ENCODE peak calls at places on chromosome 1, in four cellular contexts. N is GM04503, T is glutamatergic neuron, K is iris pigment epithelial cell. F is an unnamed sample.

GRCh38 chr1:150152772-150153461 is 3.2 kb downstream of the PLEKHO1 start:
- DNase-seq in K (peak), T (peak), N (no peak), F (no peak)

GRCh38 chr1:200802865-200803512 is 64.3 kb downstream of the CAMSAP2 start:
- DNase-seq in T (peak), K (peak), N (peak), F (peak)

GRCh38 chr1:85865183-85865582 is 156.9 kb upstream of the ZNHIT6 start:
- DNase-seq in T (no peak), N (peak), K (peak), F (no peak)

GRCh38 chr1:233372218-233373125 is 44.9 kb downstream of the MAP3K21 start:
- DNase-seq in N (no peak), K (no peak), T (no peak), F (no peak)

GRCh38 chr1:58412071-58412580 is 134.4 kb downstream of the OMA1 start:
- DNase-seq in N (no peak), K (peak), T (no peak), F (no peak)

GRCh38 chr1:38046884-38047602 is 450 bp upstream of the POU3F1 start:
- DNase-seq in T (peak), K (peak), N (no peak), F (peak)

GRCh38 chr1:90712153-90712930 is 4.8 kb downstream of the BARHL2 start:
- DNase-seq in K (no peak), N (no peak), T (no peak), F (no peak)

GRCh38 chr1:246052603-246053002 is 454.5 kb downstream of the SMYD3 start:
- DNase-seq in K (no peak), T (no peak), N (no peak), F (no peak)

GRCh38 chr1:84538599-84538998 is 32.2 kb upstream of the GNG5 start:
- DNase-seq in K (peak), T (no peak), N (no peak), F (no peak)

GRCh38 chr1:200369706-200370105 is 40.1 kb downstream of the ZNF281 start:
- DNase-seq in T (no peak), K (no peak), N (no peak), F (no peak)

GRCh38 chr1:31038360-31038759 is 27.2 kb downstream of the PUM1 start:
- DNase-seq in K (peak), N (no peak), T (no peak), F (no peak)

GRCh38 chr1:36023098-36023769 is 60.7 kb upstream of the TEKT2 start:
- DNase-seq in K (no peak), T (no peak), N (no peak), F (no peak)

GRCh38 chr1:229871078-229871676 is 195.9 kb upstream of the GALNT2 start:
- DNase-seq in T (no peak), N (no peak), K (no peak), F (no peak)

GRCh38 chr1:90721210-90722194 is 4.4 kb upstream of the BARHL2 start:
- DNase-seq in T (peak), N (no peak), K (peak), F (peak)

GRCh38 chr1:248807067-248807737 is 18.5 kb downstream of the SH3BP5L start:
- DNase-seq in N (no peak), K (peak), T (peak), F (peak)

GRCh38 chr1:94942171-94943128 is 15.5 kb upstream of the CNN3 start:
- DNase-seq in N (no peak), K (no peak), T (no peak), F (no peak)

GRCh38 chr1:178938281-178938958 is 67.5 kb upstream of the ANGPTL1 start:
- DNase-seq in N (no peak), K (no peak), T (no peak), F (no peak)

GRCh38 chr1:184595609-184596008 is 159.0 kb downstream of the EDEM3 start:
- DNase-seq in K (peak), N (peak), T (no peak), F (no peak)

GRCh38 chr1:41861509-41862410 is 57.0 kb downstream of the HIVEP3 start:
- DNase-seq in T (no peak), N (no peak), K (no peak), F (no peak)

GRCh38 chr1:160567858-160568682 is 11.2 kb downstream of the CD84 start:
- DNase-seq in T (no peak), K (no peak), N (no peak), F (no peak)

GRCh38 chr1:227215863-227216510 is 102.3 kb downstream of the CDC42BPA start:
- DNase-seq in T (no peak), N (no peak), K (peak), F (no peak)

F was measured in BE2C.